ENCODE peak calls at places on chromosome 21, in nine cellular contexts. I is islet precursor cell; L is stimulated activated naive CD4-positive, alpha-beta T cell; V is activated CD4-positive, alpha-beta T cell treated with anti-CD3 and anti-CD28 coated beads, Interleukin-2, amount 10 ng/mL, durations not matched to agents 7 days and 5 days; W is skeletal muscle cell; A is fibroblast of gingiva; M is lower lobe of right lung; K is suprapubic skin; D is posterior cingulate gyrus. C is an unnamed sample.

GRCh38 chr21:44478124-44478800 is 23.0 kb downstream of the LRRC3 start:
- DNase-seq in V (no peak), M (no peak), L (no peak), A (no peak), D (no peak), I (no peak), W (no peak), K (no peak), C (no peak)

GRCh38 chr21:39033878-39034589 is 149.2 kb downstream of the PSMG1 start:
- DNase-seq in A (no peak), D (no peak), V (no peak), M (peak), W (peak), K (no peak), L (no peak), I (no peak), C (peak)

GRCh38 chr21:30988706-30989105 is 49.6 kb downstream of the KRTAP19-8 start:
- DNase-seq in L (no peak), V (no peak), W (no peak), M (no peak), A (no peak), I (no peak), D (no peak), K (no peak), C (no peak)

GRCh38 chr21:32463889-32464300 is 51.4 kb downstream of the EVA1C start:
- DNase-seq in W (peak), V (no peak), A (peak), D (no peak), I (no peak), L (no peak), M (no peak), K (no peak), C (peak)

GRCh38 chr21:43626390-43626789 is 32.9 kb downstream of the HSF2BP start:
- DNase-seq in V (no peak), M (no peak), I (no peak), A (no peak), W (no peak), K (no peak), L (no peak), D (no peak), C (no peak)

GRCh38 chr21:33825898-33826297 is 89.7 kb downstream of the ATP5PO start:
- DNase-seq in K (no peak), L (no peak), W (no peak), A (peak), I (no peak), V (no peak), M (no peak), D (no peak), C (peak)

GRCh38 chr21:38914531-38915385 is 109.0 kb downstream of the ETS2 start:
- DNase-seq in K (no peak), L (no peak), V (no peak), I (peak), D (no peak), W (peak), M (no peak), A (no peak), C (no peak)

GRCh38 chr21:44464351-44464750 is 9.0 kb downstream of the LRRC3 start:
- DNase-seq in A (no peak), V (no peak), D (no peak), I (no peak), L (no peak), W (no peak), K (peak), M (no peak), C (no peak)

GRCh38 chr21:33975548-33976081 is 60.0 kb upstream of the ATP5PO start:
- DNase-seq in L (no peak), K (no peak), V (peak), W (no peak), D (no peak), A (no peak), I (no peak), M (no peak), C (peak)

GRCh38 chr21:44364151-44365053 is 11.0 kb downstream of the TRPM2 start:
- DNase-seq in I (peak), M (no peak), W (no peak), K (peak), L (no peak), V (no peak), A (no peak), D (no peak), C (no peak)

GRCh38 chr21:16667395-16667794 is 845.4 kb upstream of the CXADR start:
- DNase-seq in K (no peak), M (no peak), W (no peak), A (no peak), L (no peak), I (no peak), D (no peak), V (no peak), C (no peak)

GRCh38 chr21:35614412-35614901 is 445.9 kb downstream of the SETD4 start:
- DNase-seq in V (no peak), K (no peak), I (peak), L (no peak), W (no peak), A (no peak), D (no peak), M (no peak), C (peak)

GRCh38 chr21:20004353-20004752 is 993.9 kb upstream of the NCAM2 start:
- DNase-seq in W (no peak), V (no peak), M (no peak), D (no peak), A (no peak), L (no peak), K (no peak), I (no peak), C (no peak)

GRCh38 chr21:45333583-45334121 is 46.0 kb upstream of the POFUT2 start:
- DNase-seq in D (no peak), W (no peak), I (peak), K (no peak), L (no peak), V (no peak), M (peak), A (no peak), C (peak)

GRCh38 chr21:34284613-34285160 is 79.1 kb upstream of the KCNE2 start:
- DNase-seq in V (no peak), A (peak), I (no peak), W (no peak), D (no peak), K (no peak), M (no peak), L (no peak), C (peak)

GRCh38 chr21:35215870-35216269 is 166.8 kb upstream of the RUNX1 start:
- DNase-seq in A (no peak), D (no peak), K (no peak), I (no peak), L (no peak), W (no peak), M (no peak), V (no peak), C (no peak)

GRCh38 chr21:45154511-45155508 is 80.4 kb downstream of the ADARB1 start:
- DNase-seq in M (no peak), V (peak), L (peak), W (no peak), K (no peak), D (no peak), I (peak), A (peak), C (peak)

GRCh38 chr21:37225440-37225839 is 41.7 kb downstream of the VPS26C start:
- DNase-seq in L (peak), A (no peak), V (peak), D (no peak), M (no peak), K (no peak), I (peak), W (no peak), C (no peak)

GRCh38 chr21:28793043-28793442 is 199.6 kb downstream of the LTN1 start:
- DNase-seq in I (no peak), M (no peak), D (no peak), W (no peak), K (no peak), V (no peak), L (no peak), A (peak), C (peak)

GRCh38 chr21:44436111-44436611 is 19.1 kb upstream of the LRRC3 start:
- DNase-seq in L (no peak), A (no peak), W (no peak), I (no peak), D (peak), M (peak), V (no peak), K (peak), C (no peak)

GRCh38 chr21:44454747-44455523 is at the start of gene LRRC3:
- DNase-seq in L (peak), M (peak), V (peak), A (peak), W (peak), I (peak), D (peak), K (peak), C (peak)

C was measured in astrocyte of the hippocampus.